ENCODE peak calls at places on chromosome 18, in six cellular contexts. One of them, this sample, is unnamed.
A peak's percentile ranks its signal among the peaks of the same experiment; 100 is the strongest.

GRCh38 chr18:22302152-22302551 is 115.6 kb downstream of the CTAGE1 start:
- DNase-seq in PC-3: no peak
- DNase-seq in thyroid gland: no peak
- DNase-seq in uterus: no peak
- DNase-seq in aorta: no peak
- DNase-seq in gastrocnemius medialis: no peak
- DNase-seq in this sample: no peak

GRCh38 chr18:47975105-47975504 is 44.6 kb upstream of the SMAD2 start:
- DNase-seq in PC-3: no peak
- DNase-seq in thyroid gland: no peak
- DNase-seq in uterus: no peak
- DNase-seq in aorta: no peak
- DNase-seq in gastrocnemius medialis: no peak
- DNase-seq in this sample: no peak

GRCh38 chr18:28581503-28582169 is 404.7 kb upstream of the CDH2 start:
- DNase-seq in PC-3: no peak
- DNase-seq in thyroid gland: no peak
- DNase-seq in uterus: no peak
- DNase-seq in aorta: no peak
- DNase-seq in gastrocnemius medialis: no peak
- DNase-seq in this sample: peak; percentile 28

GRCh38 chr18:54939375-54939917 is 19.8 kb downstream of the CCDC68 start:
- DNase-seq in PC-3: no peak
- DNase-seq in thyroid gland: no peak
- DNase-seq in uterus: no peak
- DNase-seq in aorta: no peak
- DNase-seq in gastrocnemius medialis: no peak
- DNase-seq in this sample: no peak

GRCh38 chr18:50151876-50152275 is 43.1 kb downstream of the MYO5B start:
- DNase-seq in PC-3: peak; percentile 68
- DNase-seq in thyroid gland: no peak
- DNase-seq in uterus: no peak
- DNase-seq in aorta: no peak
- DNase-seq in gastrocnemius medialis: no peak
- DNase-seq in this sample: no peak

GRCh38 chr18:8175486-8176061 is 433.7 kb upstream of the RAB12 start:
- DNase-seq in PC-3: no peak
- DNase-seq in thyroid gland: no peak
- DNase-seq in uterus: no peak
- DNase-seq in aorta: no peak
- DNase-seq in gastrocnemius medialis: no peak
- DNase-seq in this sample: no peak

GRCh38 chr18:76363451-76364120 is 131.5 kb downstream of the ZNF516 start:
- DNase-seq in PC-3: no peak
- DNase-seq in thyroid gland: no peak
- DNase-seq in uterus: peak; percentile 51
- DNase-seq in aorta: no peak
- DNase-seq in gastrocnemius medialis: no peak
- DNase-seq in this sample: no peak

GRCh38 chr18:11544060-11544633 is 65.2 kb upstream of the SLC35G4 start:
- DNase-seq in PC-3: no peak
- DNase-seq in thyroid gland: no peak
- DNase-seq in uterus: no peak
- DNase-seq in aorta: no peak
- DNase-seq in gastrocnemius medialis: no peak
- DNase-seq in this sample: no peak

GRCh38 chr18:11251229-11251890 is 102.0 kb upstream of the PIEZO2 start:
- DNase-seq in PC-3: no peak
- DNase-seq in thyroid gland: no peak
- DNase-seq in uterus: no peak
- DNase-seq in aorta: peak; percentile 73
- DNase-seq in gastrocnemius medialis: no peak
- DNase-seq in this sample: no peak

GRCh38 chr18:42561521-42561920 is 554.0 kb downstream of the RIT2 start:
- DNase-seq in PC-3: no peak
- DNase-seq in thyroid gland: no peak
- DNase-seq in uterus: no peak
- DNase-seq in aorta: no peak
- DNase-seq in gastrocnemius medialis: no peak
- DNase-seq in this sample: no peak

GRCh38 chr18:7545734-7546133 is 21.4 kb upstream of the PTPRM start:
- DNase-seq in PC-3: no peak
- DNase-seq in thyroid gland: no peak
- DNase-seq in uterus: peak; percentile 29
- DNase-seq in aorta: no peak
- DNase-seq in gastrocnemius medialis: no peak
- DNase-seq in this sample: no peak

GRCh38 chr18:76722224-76723061 is 99.9 kb upstream of the ZNF236 start:
- DNase-seq in PC-3: no peak
- DNase-seq in thyroid gland: no peak
- DNase-seq in uterus: no peak
- DNase-seq in aorta: no peak
- DNase-seq in gastrocnemius medialis: no peak
- DNase-seq in this sample: no peak

GRCh38 chr18:6836331-6836730 is 106.8 kb downstream of the ARHGAP28 start:
- DNase-seq in PC-3: peak; percentile 93
- DNase-seq in thyroid gland: no peak
- DNase-seq in uterus: no peak
- DNase-seq in aorta: no peak
- DNase-seq in gastrocnemius medialis: no peak
- DNase-seq in this sample: no peak

GRCh38 chr18:70454705-70455322 is 166.0 kb downstream of the SOCS6 start:
- DNase-seq in PC-3: peak; percentile 81
- DNase-seq in thyroid gland: peak; percentile 34
- DNase-seq in uterus: peak; percentile 24
- DNase-seq in aorta: no peak
- DNase-seq in gastrocnemius medialis: no peak
- DNase-seq in this sample: peak; percentile 34

GRCh38 chr18:505483-506122 is 5.1 kb upstream of the COLEC12 start:
- DNase-seq in PC-3: no peak
- DNase-seq in thyroid gland: no peak
- DNase-seq in uterus: no peak
- DNase-seq in aorta: no peak
- DNase-seq in gastrocnemius medialis: no peak
- DNase-seq in this sample: no peak

GRCh38 chr18:48404707-48405106 is 4.5 kb downstream of the ZBTB7C start:
- DNase-seq in PC-3: no peak
- DNase-seq in thyroid gland: peak; percentile 30
- DNase-seq in uterus: no peak
- DNase-seq in aorta: no peak
- DNase-seq in gastrocnemius medialis: no peak
- DNase-seq in this sample: no peak

GRCh38 chr18:77086034-77086433 is 46.5 kb downstream of the MBP start:
- DNase-seq in PC-3: peak; percentile 24
- DNase-seq in thyroid gland: no peak
- DNase-seq in uterus: no peak
- DNase-seq in aorta: no peak
- DNase-seq in gastrocnemius medialis: no peak
- DNase-seq in this sample: no peak

GRCh38 chr18:63697261-63697660 is 5.5 kb upstream of the SERPINB11 start:
- DNase-seq in PC-3: peak; percentile 25
- DNase-seq in thyroid gland: no peak
- DNase-seq in uterus: no peak
- DNase-seq in aorta: no peak
- DNase-seq in gastrocnemius medialis: no peak
- DNase-seq in this sample: no peak

GRCh38 chr18:43665239-43665788 is 388.0 kb upstream of the SYT4 start:
- DNase-seq in PC-3: peak; percentile 39
- DNase-seq in thyroid gland: no peak
- DNase-seq in uterus: no peak
- DNase-seq in aorta: no peak
- DNase-seq in gastrocnemius medialis: no peak
- DNase-seq in this sample: no peak

GRCh38 chr18:55478301-55478660 is 109.7 kb downstream of the TCF4 start:
- DNase-seq in PC-3: no peak
- DNase-seq in thyroid gland: no peak
- DNase-seq in uterus: no peak
- DNase-seq in aorta: no peak
- DNase-seq in gastrocnemius medialis: no peak
- DNase-seq in this sample: no peak

GRCh38 chr18:23779696-23780303 is 90.5 kb downstream of the LAMA3 start:
- DNase-seq in PC-3: peak; percentile 26
- DNase-seq in thyroid gland: no peak
- DNase-seq in uterus: no peak
- DNase-seq in aorta: no peak
- DNase-seq in gastrocnemius medialis: no peak
- DNase-seq in this sample: no peak

GRCh38 chr18:21110667-21111350 is 804 bp downstream of the ROCK1 start:
- DNase-seq in PC-3: peak; percentile 41
- DNase-seq in thyroid gland: peak; percentile 41
- DNase-seq in uterus: peak; percentile 27
- DNase-seq in aorta: peak; percentile 66
- DNase-seq in gastrocnemius medialis: no peak
- DNase-seq in this sample: no peak

GRCh38 chr18:37368110-37368812 is 197.3 kb downstream of the CELF4 start:
- DNase-seq in PC-3: no peak
- DNase-seq in thyroid gland: no peak
- DNase-seq in uterus: no peak
- DNase-seq in aorta: no peak
- DNase-seq in gastrocnemius medialis: no peak
- DNase-seq in this sample: peak; percentile 30

DNA sequence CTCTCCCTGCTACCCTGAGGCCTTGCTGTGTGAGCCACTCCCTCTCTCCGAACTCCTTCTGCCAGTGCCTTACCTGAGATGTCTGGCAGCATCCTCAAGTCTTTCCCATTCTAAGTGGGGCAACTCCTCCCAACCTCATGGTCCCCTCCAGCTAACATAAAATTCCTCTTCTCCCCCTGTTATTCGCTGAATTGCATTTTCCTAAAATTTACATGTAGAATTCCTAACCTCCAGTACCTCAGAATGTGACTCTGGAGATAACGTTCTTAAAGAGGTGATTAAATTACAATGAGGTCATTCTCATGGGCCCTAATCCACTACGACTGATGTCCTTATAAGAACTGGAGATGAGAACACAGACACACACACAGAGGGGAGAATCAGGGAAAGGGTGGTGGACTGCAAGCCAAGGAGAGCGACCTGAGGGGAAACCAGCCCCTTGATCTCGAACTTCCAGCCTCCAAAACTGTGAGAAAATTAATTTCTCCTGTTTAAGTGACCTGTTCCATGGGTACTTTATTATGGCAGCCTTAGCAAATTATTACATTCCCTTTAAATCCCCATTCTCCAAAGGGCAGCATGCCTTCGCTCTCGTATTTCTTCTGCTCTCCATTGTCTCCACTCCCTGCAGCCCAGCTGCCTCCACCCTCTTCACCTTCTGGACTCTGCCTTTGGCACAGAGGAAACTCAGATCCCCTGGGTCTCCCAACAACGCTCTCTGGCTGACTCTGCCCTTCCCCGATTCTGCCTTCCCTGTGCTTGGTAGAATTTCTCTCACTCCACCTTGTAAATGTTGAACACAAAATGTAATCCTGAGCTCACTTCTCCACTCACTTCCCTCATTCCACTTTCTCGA is 70.5 kb downstream of the TGIF1 start:
- DNase-seq in PC-3: no peak
- DNase-seq in thyroid gland: no peak
- DNase-seq in uterus: no peak
- DNase-seq in aorta: no peak
- DNase-seq in gastrocnemius medialis: no peak
- DNase-seq in this sample: no peak
- H3K4me3 ChIP-seq in PC-3: no peak overlapping the region
- H3K4me3 ChIP-seq in thyroid gland: no peak overlapping the region
- H3K4me3 ChIP-seq in uterus: no peak overlapping the region
- H3K4me3 ChIP-seq in aorta: no peak overlapping the region
- H3K4me3 ChIP-seq in gastrocnemius medialis: no peak overlapping the region
- H3K4me3 ChIP-seq in this sample: no peak overlapping the region

GRCh38 chr18:74498712-74499629 is 2.8 kb downstream of the CNDP2 start:
- DNase-seq in PC-3: no peak
- DNase-seq in thyroid gland: peak; percentile 92
- DNase-seq in uterus: no peak
- DNase-seq in aorta: peak; percentile 81
- DNase-seq in gastrocnemius medialis: no peak
- DNase-seq in this sample: no peak

GRCh38 chr18:74496508-74497307 is 545 bp downstream of the CNDP2 start:
- DNase-seq in PC-3: peak; percentile 39
- DNase-seq in thyroid gland: peak; percentile 79
- DNase-seq in uterus: peak; percentile 41
- DNase-seq in aorta: peak; percentile 73
- DNase-seq in gastrocnemius medialis: no peak
- DNase-seq in this sample: peak; percentile 58

GRCh38 chr18:74495581-74496507 is at the start of gene CNDP2:
- DNase-seq in PC-3: peak; percentile 99
- DNase-seq in thyroid gland: peak; percentile 100
- DNase-seq in uterus: peak; percentile 100
- DNase-seq in aorta: peak; percentile 100
- DNase-seq in gastrocnemius medialis: peak; percentile 99
- DNase-seq in this sample: peak; percentile 98

GRCh38 chr18:74497778-74498177 is 1.6 kb downstream of the CNDP2 start:
- DNase-seq in PC-3: no peak
- DNase-seq in thyroid gland: peak; percentile 30
- DNase-seq in uterus: no peak
- DNase-seq in aorta: no peak
- DNase-seq in gastrocnemius medialis: no peak
- DNase-seq in this sample: no peak

GRCh38 chr18:74497308-74497640 is 1.1 kb downstream of the CNDP2 start:
- DNase-seq in PC-3: no peak
- DNase-seq in thyroid gland: no peak
- DNase-seq in uterus: no peak
- DNase-seq in aorta: no peak
- DNase-seq in gastrocnemius medialis: no peak
- DNase-seq in this sample: no peak
- H3K4me1 ChIP-seq in PC-3: peaks cover 34% of the 10 kb centered on the region
- H3K4me1 ChIP-seq in thyroid gland: peaks cover 33% of the 10 kb centered on the region
- H3K4me1 ChIP-seq in uterus: no peaks in the 10 kb centered on the region
- H3K4me1 ChIP-seq in aorta: no peaks in the 10 kb centered on the region
- H3K4me1 ChIP-seq in gastrocnemius medialis: peaks cover 9% of the 10 kb centered on the region
- H3K4me1 ChIP-seq in this sample: no peaks in the 10 kb centered on the region

GRCh38 chr18:3177902-3178687 is 41.7 kb downstream of the MYOM1 start:
- DNase-seq in PC-3: no peak
- DNase-seq in thyroid gland: no peak
- DNase-seq in uterus: peak; percentile 33
- DNase-seq in aorta: peak; percentile 89
- DNase-seq in gastrocnemius medialis: peak; percentile 41
- DNase-seq in this sample: no peak
- H3K4me3 ChIP-seq in PC-3: no peak overlapping the region
- H3K4me3 ChIP-seq in thyroid gland: no peak overlapping the region
- H3K4me3 ChIP-seq in uterus: no peak overlapping the region
- H3K4me3 ChIP-seq in aorta: no peak overlapping the region
- H3K4me3 ChIP-seq in gastrocnemius medialis: no peak overlapping the region
- H3K4me3 ChIP-seq in this sample: no peak overlapping the region

DNA sequence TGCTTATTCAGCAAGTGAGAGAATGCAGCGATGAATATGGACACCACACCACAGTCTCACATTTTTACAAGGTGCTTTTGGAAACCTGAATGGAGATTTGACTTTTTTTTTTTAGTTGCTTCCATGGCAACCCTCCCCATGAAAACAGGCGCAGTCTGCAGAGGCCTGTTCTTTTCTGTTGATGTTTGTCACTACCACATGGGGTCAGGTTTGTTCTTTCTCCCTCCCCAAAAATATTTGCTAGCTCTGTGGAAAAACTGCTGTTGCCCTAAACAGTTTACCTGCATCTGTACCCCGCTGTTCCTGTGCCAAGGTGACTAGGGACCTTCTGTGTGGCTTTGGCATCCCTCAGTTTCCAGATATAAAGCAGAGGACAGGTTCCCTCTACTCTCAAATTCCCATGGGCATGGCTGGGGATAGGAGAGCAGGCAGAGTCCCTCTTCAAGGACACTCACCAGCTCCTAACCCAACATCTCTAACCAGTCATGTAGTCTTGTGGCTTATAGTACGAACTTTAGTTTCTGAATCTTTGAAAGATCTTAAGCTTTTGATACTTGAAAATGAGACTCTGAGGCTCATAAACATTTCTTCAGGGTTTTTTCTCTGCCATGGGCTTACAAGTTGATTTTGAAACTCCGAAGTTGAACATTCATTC is 14.7 kb upstream of the MAPRE2 start:
- DNase-seq in PC-3: no peak
- DNase-seq in thyroid gland: no peak
- DNase-seq in uterus: no peak
- DNase-seq in aorta: no peak
- DNase-seq in gastrocnemius medialis: no peak
- DNase-seq in this sample: no peak
- H3K4me1 ChIP-seq in PC-3: no peaks in the 10 kb centered on the region
- H3K4me1 ChIP-seq in thyroid gland: peaks cover 26% of the 10 kb centered on the region
- H3K4me1 ChIP-seq in uterus: no peaks in the 10 kb centered on the region
- H3K4me1 ChIP-seq in aorta: peaks cover 8% of the 10 kb centered on the region
- H3K4me1 ChIP-seq in gastrocnemius medialis: peaks cover 70% of the 10 kb centered on the region
- H3K4me1 ChIP-seq in this sample: no peaks in the 10 kb centered on the region

This sample was measured in BE2C.